ENCODE peak calls at places on chromosomes 11 and 22, in four cellular contexts. One of them, this sample, is unnamed.
A peak's percentile ranks its signal among the peaks of the same experiment; 100 is the strongest.

GRCh38 chr22:45203150-45203974 is 37.3 kb downstream of the KIAA0930 start:
- DNase-seq in keratinocyte: no peak
- DNase-seq in CD8-positive, alpha-beta memory T cell: no peak
- DNase-seq in heart right ventricle: no peak
- DNase-seq in this sample: no peak

GRCh38 chr11:113234888-113235287 is 79.5 kb upstream of the TTC12 start:
- DNase-seq in keratinocyte: no peak
- DNase-seq in CD8-positive, alpha-beta memory T cell: no peak
- DNase-seq in heart right ventricle: no peak
- DNase-seq in this sample: no peak

GRCh38 chr11:119639642-119640205 is 89.3 kb downstream of the NECTIN1 start:
- DNase-seq in keratinocyte: no peak
- DNase-seq in CD8-positive, alpha-beta memory T cell: no peak
- DNase-seq in heart right ventricle: no peak
- DNase-seq in this sample: no peak

GRCh38 chr22:43829904-43830851 is 18.1 kb upstream of the EFCAB6 start:
- DNase-seq in keratinocyte: no peak
- DNase-seq in CD8-positive, alpha-beta memory T cell: no peak
- DNase-seq in heart right ventricle: peak; percentile 86
- DNase-seq in this sample: no peak

GRCh38 chr11:44958165-44958564 is 7.5 kb upstream of the TP53I11 start:
- DNase-seq in keratinocyte: no peak
- DNase-seq in CD8-positive, alpha-beta memory T cell: no peak
- DNase-seq in heart right ventricle: no peak
- DNase-seq in this sample: no peak

GRCh38 chr11:134562941-134563471 is 151.0 kb upstream of the B3GAT1 start:
- DNase-seq in keratinocyte: no peak
- DNase-seq in CD8-positive, alpha-beta memory T cell: no peak
- DNase-seq in heart right ventricle: no peak
- DNase-seq in this sample: no peak

GRCh38 chr22:29907753-29908515 is 25.0 kb downstream of the MTMR3 start:
- DNase-seq in keratinocyte: peak; percentile 78
- DNase-seq in CD8-positive, alpha-beta memory T cell: no peak
- DNase-seq in heart right ventricle: peak; percentile 72
- DNase-seq in this sample: no peak

GRCh38 chr11:126352934-126353801 is 2.3 kb upstream of the ST3GAL4 start:
- DNase-seq in keratinocyte: peak; percentile 90
- DNase-seq in CD8-positive, alpha-beta memory T cell: no peak
- DNase-seq in heart right ventricle: no peak
- DNase-seq in this sample: no peak

GRCh38 chr22:48070083-48070482 is 1307.6 kb downstream of the TBC1D22A start:
- DNase-seq in keratinocyte: no peak
- DNase-seq in CD8-positive, alpha-beta memory T cell: no peak
- DNase-seq in heart right ventricle: no peak
- DNase-seq in this sample: no peak

GRCh38 chr22:44195189-44195871 is 14.6 kb downstream of the PARVG start:
- DNase-seq in keratinocyte: no peak
- DNase-seq in CD8-positive, alpha-beta memory T cell: no peak
- DNase-seq in heart right ventricle: no peak
- DNase-seq in this sample: no peak

GRCh38 chr11:100576044-100577021 is 110.8 kb upstream of the ARHGAP42 start:
- DNase-seq in keratinocyte: no peak
- DNase-seq in CD8-positive, alpha-beta memory T cell: no peak
- DNase-seq in heart right ventricle: no peak
- DNase-seq in this sample: no peak

GRCh38 chr11:72658989-72659640 is 15.1 kb downstream of the PDE2A start:
- DNase-seq in keratinocyte: no peak
- DNase-seq in CD8-positive, alpha-beta memory T cell: no peak
- DNase-seq in heart right ventricle: no peak
- DNase-seq in this sample: no peak

GRCh38 chr11:112582366-112582765 is 321.7 kb upstream of the PLET1 start:
- DNase-seq in keratinocyte: no peak
- DNase-seq in CD8-positive, alpha-beta memory T cell: no peak
- DNase-seq in heart right ventricle: no peak
- DNase-seq in this sample: no peak

GRCh38 chr22:27844656-27845602 is 43.4 kb upstream of the MN1 start:
- DNase-seq in keratinocyte: no peak
- DNase-seq in CD8-positive, alpha-beta memory T cell: no peak
- DNase-seq in heart right ventricle: no peak
- DNase-seq in this sample: no peak

GRCh38 chr11:133065847-133066485 is 466.3 kb downstream of the OPCML start:
- DNase-seq in keratinocyte: no peak
- DNase-seq in CD8-positive, alpha-beta memory T cell: no peak
- DNase-seq in heart right ventricle: no peak
- DNase-seq in this sample: no peak

GRCh38 chr11:128963744-128964340 is 21.2 kb upstream of the TP53AIP1 start:
- DNase-seq in keratinocyte: no peak
- DNase-seq in CD8-positive, alpha-beta memory T cell: no peak
- DNase-seq in heart right ventricle: no peak
- DNase-seq in this sample: no peak

GRCh38 chr11:106585061-106585460 is 433.2 kb downstream of the GUCY1A2 start:
- DNase-seq in keratinocyte: no peak
- DNase-seq in CD8-positive, alpha-beta memory T cell: no peak
- DNase-seq in heart right ventricle: no peak
- DNase-seq in this sample: no peak

GRCh38 chr11:121671276-121672168 is 218.8 kb upstream of the SORL1-AS1 start:
- DNase-seq in keratinocyte: no peak
- DNase-seq in CD8-positive, alpha-beta memory T cell: no peak
- DNase-seq in heart right ventricle: no peak
- DNase-seq in this sample: no peak

GRCh38 chr11:6979365-6979764 is 40.8 kb downstream of the ZNF214 start:
- DNase-seq in keratinocyte: no peak
- DNase-seq in CD8-positive, alpha-beta memory T cell: no peak
- DNase-seq in heart right ventricle: no peak
- DNase-seq in this sample: no peak

GRCh38 chr11:20090654-20091374 is 69.5 kb downstream of the DBX1 start:
- DNase-seq in keratinocyte: no peak
- DNase-seq in CD8-positive, alpha-beta memory T cell: no peak
- DNase-seq in heart right ventricle: no peak
- DNase-seq in this sample: no peak

GRCh38 chr22:48347311-48347710 is 1480.4 kb downstream of the BRD1 start:
- DNase-seq in keratinocyte: no peak
- DNase-seq in CD8-positive, alpha-beta memory T cell: no peak
- DNase-seq in heart right ventricle: no peak
- DNase-seq in this sample: no peak

GRCh38 chr11:26271666-26272065 is 60.3 kb upstream of the ANO3 start:
- DNase-seq in keratinocyte: no peak
- DNase-seq in CD8-positive, alpha-beta memory T cell: no peak
- DNase-seq in heart right ventricle: no peak
- DNase-seq in this sample: no peak

GRCh38 chr11:61340985-61341384 is 8.0 kb downstream of the TKFC start:
- DNase-seq in keratinocyte: no peak
- DNase-seq in CD8-positive, alpha-beta memory T cell: no peak
- DNase-seq in heart right ventricle: no peak
- DNase-seq in this sample: no peak

GRCh38 chr11:118911113-118911879 is 14.4 kb downstream of the BCL9L start:
- DNase-seq in keratinocyte: no peak
- DNase-seq in CD8-positive, alpha-beta memory T cell: peak; percentile 48
- DNase-seq in heart right ventricle: no peak
- DNase-seq in this sample: no peak

GRCh38 chr11:9069861-9070470 is 21.4 kb downstream of the SCUBE2 start:
- DNase-seq in keratinocyte: no peak
- DNase-seq in CD8-positive, alpha-beta memory T cell: no peak
- DNase-seq in heart right ventricle: no peak
- DNase-seq in this sample: no peak

GRCh38 chr11:76798656-76799055 is 15.5 kb downstream of the TSKU start:
- DNase-seq in keratinocyte: no peak
- DNase-seq in CD8-positive, alpha-beta memory T cell: no peak
- DNase-seq in heart right ventricle: no peak
- DNase-seq in this sample: no peak

GRCh38 chr11:14813506-14813905 is 78.5 kb downstream of the CYP2R1 start:
- DNase-seq in keratinocyte: no peak
- DNase-seq in CD8-positive, alpha-beta memory T cell: no peak
- DNase-seq in heart right ventricle: no peak
- DNase-seq in this sample: no peak

GRCh38 chr22:38310518-38311330 is 6.5 kb downstream of the CSNK1E start:
- DNase-seq in keratinocyte: no peak
- DNase-seq in CD8-positive, alpha-beta memory T cell: no peak
- DNase-seq in heart right ventricle: peak; percentile 44
- DNase-seq in this sample: no peak

GRCh38 chr11:48081151-48082010 is 101.0 kb downstream of the PTPRJ start:
- DNase-seq in keratinocyte: no peak
- DNase-seq in CD8-positive, alpha-beta memory T cell: no peak
- DNase-seq in heart right ventricle: peak; percentile 69
- DNase-seq in this sample: no peak

GRCh38 chr22:30701872-30702271 is 7.2 kb downstream of the OSBP2 start:
- DNase-seq in keratinocyte: no peak
- DNase-seq in CD8-positive, alpha-beta memory T cell: no peak
- DNase-seq in heart right ventricle: no peak
- DNase-seq in this sample: no peak

GRCh38 chr11:131038597-131038996 is 122.3 kb upstream of the SNX19 start:
- DNase-seq in keratinocyte: no peak
- DNase-seq in CD8-positive, alpha-beta memory T cell: no peak
- DNase-seq in heart right ventricle: no peak
- DNase-seq in this sample: no peak

GRCh38 chr11:86119062-86119461 is 50.2 kb upstream of the PICALM start:
- DNase-seq in keratinocyte: no peak
- DNase-seq in CD8-positive, alpha-beta memory T cell: no peak
- DNase-seq in heart right ventricle: no peak
- DNase-seq in this sample: no peak

GRCh38 chr11:104343578-104343977 is 179.6 kb upstream of the PDGFD start:
- DNase-seq in keratinocyte: no peak
- DNase-seq in CD8-positive, alpha-beta memory T cell: no peak
- DNase-seq in heart right ventricle: no peak
- DNase-seq in this sample: no peak

GRCh38 chr11:124623861-124624525 is 1.3 kb downstream of the TBRG1 start:
- DNase-seq in keratinocyte: no peak
- DNase-seq in CD8-positive, alpha-beta memory T cell: no peak
- DNase-seq in heart right ventricle: no peak
- DNase-seq in this sample: no peak

GRCh38 chr11:125886997-125887372 is 483 bp upstream of the HYLS1 start:
- DNase-seq in keratinocyte: no peak
- DNase-seq in CD8-positive, alpha-beta memory T cell: no peak
- DNase-seq in heart right ventricle: peak; percentile 48
- DNase-seq in this sample: no peak

GRCh38 chr11:35463211-35463810 is 44.0 kb upstream of the SLC1A2 start:
- DNase-seq in keratinocyte: no peak
- DNase-seq in CD8-positive, alpha-beta memory T cell: no peak
- DNase-seq in heart right ventricle: no peak
- DNase-seq in this sample: no peak

GRCh38 chr11:121814962-121815361 is 301.1 kb downstream of the BLID start:
- DNase-seq in keratinocyte: no peak
- DNase-seq in CD8-positive, alpha-beta memory T cell: no peak
- DNase-seq in heart right ventricle: no peak
- DNase-seq in this sample: no peak

GRCh38 chr22:37627545-37627944 is 11.9 kb upstream of the SH3BP1 start:
- DNase-seq in keratinocyte: no peak
- DNase-seq in CD8-positive, alpha-beta memory T cell: peak; percentile 75
- DNase-seq in heart right ventricle: no peak
- DNase-seq in this sample: peak; percentile 39

GRCh38 chr11:73308963-73309960 is 1.2 kb downstream of the ARHGEF17 start:
- DNase-seq in keratinocyte: no peak
- DNase-seq in CD8-positive, alpha-beta memory T cell: no peak
- DNase-seq in heart right ventricle: peak; percentile 91
- DNase-seq in this sample: no peak

DNA sequence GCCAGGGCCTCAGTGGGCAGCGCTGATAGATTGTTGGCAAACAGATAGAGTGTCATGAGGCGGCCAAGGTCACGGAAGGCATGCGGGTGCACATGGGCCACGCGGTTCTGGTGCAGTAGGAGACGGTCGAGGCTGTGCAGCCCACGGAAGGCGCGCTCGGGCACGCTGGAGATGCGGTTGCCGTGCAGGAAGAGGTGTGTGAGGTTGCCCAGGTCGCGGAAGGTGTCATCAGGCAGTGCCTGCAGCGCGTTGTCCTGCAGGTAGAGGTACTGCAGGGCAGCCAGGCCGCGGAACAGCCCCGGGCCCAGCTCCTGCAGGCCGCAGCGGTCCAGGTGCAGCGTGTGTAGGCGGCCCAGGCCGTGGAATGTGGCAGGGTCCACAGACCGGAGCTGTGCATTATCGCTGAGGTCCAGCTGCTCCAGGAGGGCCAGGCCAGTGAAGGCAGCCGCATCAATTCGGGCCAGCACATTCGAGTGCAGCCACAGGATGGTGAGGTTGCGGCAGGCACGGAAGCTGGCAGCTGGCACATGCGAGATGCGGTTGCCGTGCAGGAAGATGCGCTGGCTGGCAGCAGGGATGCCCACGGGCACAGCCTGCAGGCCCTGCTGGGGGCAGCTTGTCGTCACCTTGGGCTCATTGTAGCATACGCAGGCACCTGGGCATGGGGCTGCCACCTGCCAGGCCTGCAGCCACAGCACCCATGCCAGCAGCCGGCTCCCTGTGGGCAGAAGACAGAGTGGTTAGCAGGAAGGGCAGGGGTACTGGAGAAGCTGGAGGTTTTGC is 25.5 kb downstream of the RTN4R start:
- DNase-seq in keratinocyte: no peak
- DNase-seq in CD8-positive, alpha-beta memory T cell: peak; percentile 54
- DNase-seq in heart right ventricle: no peak
- DNase-seq in this sample: no peak
- H3K4me1 ChIP-seq in keratinocyte: peaks cover 40% of the 10 kb centered on the region
- H3K4me1 ChIP-seq in CD8-positive, alpha-beta memory T cell: peaks cover 84% of the 10 kb centered on the region
- H3K4me1 ChIP-seq in heart right ventricle: peaks cover 59% of the 10 kb centered on the region
- H3K4me1 ChIP-seq in this sample: peaks cover 71% of the 10 kb centered on the region

GRCh38 chr11:1727861-1728260 is 22.5 kb downstream of the IFITM10 start:
- DNase-seq in keratinocyte: no peak
- DNase-seq in CD8-positive, alpha-beta memory T cell: no peak
- DNase-seq in heart right ventricle: no peak
- DNase-seq in this sample: no peak
- H3K4me1 ChIP-seq in keratinocyte: no peaks in the 10 kb centered on the region
- H3K4me1 ChIP-seq in CD8-positive, alpha-beta memory T cell: peaks cover 9% of the 10 kb centered on the region
- H3K4me1 ChIP-seq in heart right ventricle: no peaks in the 10 kb centered on the region
- H3K4me1 ChIP-seq in this sample: no peaks in the 10 kb centered on the region

DNA sequence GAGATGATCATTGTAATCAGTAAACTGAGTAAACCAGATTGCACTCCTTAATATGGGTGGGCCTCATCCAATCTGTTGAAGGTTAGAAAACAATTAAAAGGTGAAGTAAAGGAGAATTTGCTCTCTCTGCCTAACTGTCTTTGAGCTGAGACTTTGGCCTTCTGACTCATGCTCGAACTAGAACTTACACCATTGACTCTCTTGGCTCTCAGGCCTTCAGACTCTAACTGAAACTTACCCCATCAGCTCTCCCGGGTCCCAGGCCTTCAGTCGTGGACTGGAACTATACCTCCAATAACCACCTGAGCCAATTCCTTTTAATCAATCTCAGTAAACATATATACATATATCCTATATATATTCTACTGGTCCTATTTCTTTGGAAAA is 34.0 kb downstream of the LGR4 start:
- DNase-seq in keratinocyte: no peak
- DNase-seq in CD8-positive, alpha-beta memory T cell: no peak
- DNase-seq in heart right ventricle: no peak
- DNase-seq in this sample: no peak
- H3K4me1 ChIP-seq in keratinocyte: peaks cover 4% of the 10 kb centered on the region
- H3K4me1 ChIP-seq in CD8-positive, alpha-beta memory T cell: no peaks in the 10 kb centered on the region
- H3K4me1 ChIP-seq in heart right ventricle: peaks cover 5% of the 10 kb centered on the region
- H3K4me1 ChIP-seq in this sample: no peaks in the 10 kb centered on the region

GRCh38 chr11:64382586-64382985 is 23.6 kb downstream of the RPS6KA4 start:
- DNase-seq in keratinocyte: no peak
- DNase-seq in CD8-positive, alpha-beta memory T cell: no peak
- DNase-seq in heart right ventricle: no peak
- DNase-seq in this sample: no peak
- H3K4me1 ChIP-seq in keratinocyte: peaks cover 16% of the 10 kb centered on the region
- H3K4me1 ChIP-seq in CD8-positive, alpha-beta memory T cell: no peaks in the 10 kb centered on the region
- H3K4me1 ChIP-seq in heart right ventricle: peaks cover 29% of the 10 kb centered on the region
- H3K4me1 ChIP-seq in this sample: no peaks in the 10 kb centered on the region

GRCh38 chr11:12089473-12089872 is 20.9 kb upstream of the MICAL2 start:
- DNase-seq in keratinocyte: no peak
- DNase-seq in CD8-positive, alpha-beta memory T cell: no peak
- DNase-seq in heart right ventricle: no peak
- DNase-seq in this sample: no peak
- H3K4me1 ChIP-seq in keratinocyte: peaks cover 75% of the 10 kb centered on the region
- H3K4me1 ChIP-seq in CD8-positive, alpha-beta memory T cell: peaks cover 66% of the 10 kb centered on the region
- H3K4me1 ChIP-seq in heart right ventricle: peaks cover 41% of the 10 kb centered on the region
- H3K4me1 ChIP-seq in this sample: peaks cover 42% of the 10 kb centered on the region

This sample was measured in effector memory CD4-positive, alpha-beta T cell.